ENCODE peak calls at places on chromosomes 13 and 19, in eight cellular contexts. One of them, this sample, is unnamed.

GRCh38 chr19:5624154-5624663 is 1.3 kb downstream of the SAFB start:
- DNase-seq in activated CD4-positive, CD25-positive, alpha-beta regulatory T cell treated with anti-CD3 and anti-CD28 coated beads, Interleukin-2, amount 50 U/mL, for 16 hours: no peak
- DNase-seq in GM03348: peak
- DNase-seq in left kidney: peak
- DNase-seq in nucleus accumbens: no peak
- DNase-seq in CD14-positive monocyte: no peak
- DNase-seq in brain pericyte: no peak
- DNase-seq in GM23338: peak
- DNase-seq in this sample: no peak

GRCh38 chr13:101941095-101941777 is 460.6 kb downstream of the FGF14 start:
- DNase-seq in activated CD4-positive, CD25-positive, alpha-beta regulatory T cell treated with anti-CD3 and anti-CD28 coated beads, Interleukin-2, amount 50 U/mL, for 16 hours: no peak
- DNase-seq in GM03348: peak
- DNase-seq in left kidney: peak
- DNase-seq in nucleus accumbens: no peak
- DNase-seq in CD14-positive monocyte: no peak
- DNase-seq in brain pericyte: no peak
- DNase-seq in GM23338: peak
- DNase-seq in this sample: no peak

GRCh38 chr19:21158523-21159135 is 16.8 kb downstream of the ZNF431 start:
- DNase-seq in activated CD4-positive, CD25-positive, alpha-beta regulatory T cell treated with anti-CD3 and anti-CD28 coated beads, Interleukin-2, amount 50 U/mL, for 16 hours: no peak
- DNase-seq in GM03348: no peak
- DNase-seq in left kidney: no peak
- DNase-seq in nucleus accumbens: no peak
- DNase-seq in CD14-positive monocyte: no peak
- DNase-seq in brain pericyte: no peak
- DNase-seq in GM23338: no peak
- DNase-seq in this sample: no peak

GRCh38 chr13:98535501-98536357 is 41.2 kb downstream of the STK24 start:
- DNase-seq in activated CD4-positive, CD25-positive, alpha-beta regulatory T cell treated with anti-CD3 and anti-CD28 coated beads, Interleukin-2, amount 50 U/mL, for 16 hours: no peak
- DNase-seq in GM03348: no peak
- DNase-seq in left kidney: no peak
- DNase-seq in nucleus accumbens: no peak
- DNase-seq in CD14-positive monocyte: no peak
- DNase-seq in brain pericyte: peak
- DNase-seq in GM23338: no peak
- DNase-seq in this sample: no peak

GRCh38 chr19:46517471-46517870 is 21.8 kb upstream of the PNMA8B start:
- DNase-seq in activated CD4-positive, CD25-positive, alpha-beta regulatory T cell treated with anti-CD3 and anti-CD28 coated beads, Interleukin-2, amount 50 U/mL, for 16 hours: no peak
- DNase-seq in GM03348: no peak
- DNase-seq in left kidney: no peak
- DNase-seq in nucleus accumbens: no peak
- DNase-seq in CD14-positive monocyte: no peak
- DNase-seq in brain pericyte: no peak
- DNase-seq in GM23338: no peak
- DNase-seq in this sample: no peak

GRCh38 chr13:29483211-29483610 is 112.3 kb downstream of the SLC7A1 start:
- DNase-seq in activated CD4-positive, CD25-positive, alpha-beta regulatory T cell treated with anti-CD3 and anti-CD28 coated beads, Interleukin-2, amount 50 U/mL, for 16 hours: no peak
- DNase-seq in GM03348: no peak
- DNase-seq in left kidney: no peak
- DNase-seq in nucleus accumbens: no peak
- DNase-seq in CD14-positive monocyte: no peak
- DNase-seq in brain pericyte: no peak
- DNase-seq in GM23338: no peak
- DNase-seq in this sample: no peak

GRCh38 chr19:14367016-14367415 is 14.2 kb upstream of the ADGRE5 start:
- DNase-seq in activated CD4-positive, CD25-positive, alpha-beta regulatory T cell treated with anti-CD3 and anti-CD28 coated beads, Interleukin-2, amount 50 U/mL, for 16 hours: no peak
- DNase-seq in GM03348: no peak
- DNase-seq in left kidney: no peak
- DNase-seq in nucleus accumbens: no peak
- DNase-seq in CD14-positive monocyte: no peak
- DNase-seq in brain pericyte: no peak
- DNase-seq in GM23338: no peak
- DNase-seq in this sample: no peak

GRCh38 chr19:17327654-17328516 is 6.8 kb downstream of the ANO8 start:
- DNase-seq in activated CD4-positive, CD25-positive, alpha-beta regulatory T cell treated with anti-CD3 and anti-CD28 coated beads, Interleukin-2, amount 50 U/mL, for 16 hours: no peak
- DNase-seq in GM03348: peak
- DNase-seq in left kidney: peak
- DNase-seq in nucleus accumbens: no peak
- DNase-seq in CD14-positive monocyte: peak
- DNase-seq in brain pericyte: no peak
- DNase-seq in GM23338: peak
- DNase-seq in this sample: peak

GRCh38 chr13:94298346-94298745 is 181.1 kb downstream of the DCT start:
- DNase-seq in activated CD4-positive, CD25-positive, alpha-beta regulatory T cell treated with anti-CD3 and anti-CD28 coated beads, Interleukin-2, amount 50 U/mL, for 16 hours: no peak
- DNase-seq in GM03348: no peak
- DNase-seq in left kidney: no peak
- DNase-seq in nucleus accumbens: no peak
- DNase-seq in CD14-positive monocyte: no peak
- DNase-seq in brain pericyte: no peak
- DNase-seq in GM23338: no peak
- DNase-seq in this sample: no peak

GRCh38 chr19:27779953-27780352 is 1433.0 kb downstream of the UQCRFS1 start:
- DNase-seq in activated CD4-positive, CD25-positive, alpha-beta regulatory T cell treated with anti-CD3 and anti-CD28 coated beads, Interleukin-2, amount 50 U/mL, for 16 hours: no peak
- DNase-seq in GM03348: no peak
- DNase-seq in left kidney: no peak
- DNase-seq in nucleus accumbens: no peak
- DNase-seq in CD14-positive monocyte: no peak
- DNase-seq in brain pericyte: no peak
- DNase-seq in GM23338: no peak
- DNase-seq in this sample: no peak

GRCh38 chr19:1236566-1236965 is 1.2 kb downstream of the CBARP start:
- DNase-seq in activated CD4-positive, CD25-positive, alpha-beta regulatory T cell treated with anti-CD3 and anti-CD28 coated beads, Interleukin-2, amount 50 U/mL, for 16 hours: no peak
- DNase-seq in GM03348: peak
- DNase-seq in left kidney: peak
- DNase-seq in nucleus accumbens: peak
- DNase-seq in CD14-positive monocyte: no peak
- DNase-seq in brain pericyte: no peak
- DNase-seq in GM23338: no peak
- DNase-seq in this sample: no peak

GRCh38 chr19:30567535-30568232 is 195.5 kb downstream of the ZNF536 start:
- DNase-seq in activated CD4-positive, CD25-positive, alpha-beta regulatory T cell treated with anti-CD3 and anti-CD28 coated beads, Interleukin-2, amount 50 U/mL, for 16 hours: no peak
- DNase-seq in GM03348: no peak
- DNase-seq in left kidney: peak
- DNase-seq in nucleus accumbens: no peak
- DNase-seq in CD14-positive monocyte: no peak
- DNase-seq in brain pericyte: no peak
- DNase-seq in GM23338: no peak
- DNase-seq in this sample: no peak

GRCh38 chr13:29465741-29466293 is 129.7 kb downstream of the SLC7A1 start:
- DNase-seq in activated CD4-positive, CD25-positive, alpha-beta regulatory T cell treated with anti-CD3 and anti-CD28 coated beads, Interleukin-2, amount 50 U/mL, for 16 hours: no peak
- DNase-seq in GM03348: peak
- DNase-seq in left kidney: peak
- DNase-seq in nucleus accumbens: no peak
- DNase-seq in CD14-positive monocyte: no peak
- DNase-seq in brain pericyte: no peak
- DNase-seq in GM23338: no peak
- DNase-seq in this sample: no peak

GRCh38 chr13:109704771-109705628 is 81.4 kb downstream of the IRS2 start:
- DNase-seq in activated CD4-positive, CD25-positive, alpha-beta regulatory T cell treated with anti-CD3 and anti-CD28 coated beads, Interleukin-2, amount 50 U/mL, for 16 hours: no peak
- DNase-seq in GM03348: no peak
- DNase-seq in left kidney: no peak
- DNase-seq in nucleus accumbens: no peak
- DNase-seq in CD14-positive monocyte: peak
- DNase-seq in brain pericyte: no peak
- DNase-seq in GM23338: no peak
- DNase-seq in this sample: no peak

GRCh38 chr13:19181021-19181620 is 503 bp downstream of the TUBA3C start:
- DNase-seq in activated CD4-positive, CD25-positive, alpha-beta regulatory T cell treated with anti-CD3 and anti-CD28 coated beads, Interleukin-2, amount 50 U/mL, for 16 hours: no peak
- DNase-seq in GM03348: no peak
- DNase-seq in left kidney: no peak
- DNase-seq in nucleus accumbens: no peak
- DNase-seq in CD14-positive monocyte: no peak
- DNase-seq in brain pericyte: no peak
- DNase-seq in GM23338: no peak
- DNase-seq in this sample: no peak

GRCh38 chr13:28819748-28820098 is 416 bp upstream of the MTUS2 start:
- DNase-seq in activated CD4-positive, CD25-positive, alpha-beta regulatory T cell treated with anti-CD3 and anti-CD28 coated beads, Interleukin-2, amount 50 U/mL, for 16 hours: no peak
- DNase-seq in GM03348: peak
- DNase-seq in left kidney: peak
- DNase-seq in nucleus accumbens: peak
- DNase-seq in CD14-positive monocyte: no peak
- DNase-seq in brain pericyte: no peak
- DNase-seq in GM23338: peak
- DNase-seq in this sample: no peak

GRCh38 chr13:33050161-33050560 is 33.9 kb downstream of the KL start:
- DNase-seq in activated CD4-positive, CD25-positive, alpha-beta regulatory T cell treated with anti-CD3 and anti-CD28 coated beads, Interleukin-2, amount 50 U/mL, for 16 hours: no peak
- DNase-seq in GM03348: no peak
- DNase-seq in left kidney: no peak
- DNase-seq in nucleus accumbens: no peak
- DNase-seq in CD14-positive monocyte: no peak
- DNase-seq in brain pericyte: no peak
- DNase-seq in GM23338: no peak
- DNase-seq in this sample: no peak

GRCh38 chr13:71587778-71588177 is 279.2 kb downstream of the DACH1 start:
- DNase-seq in activated CD4-positive, CD25-positive, alpha-beta regulatory T cell treated with anti-CD3 and anti-CD28 coated beads, Interleukin-2, amount 50 U/mL, for 16 hours: no peak
- DNase-seq in GM03348: no peak
- DNase-seq in left kidney: no peak
- DNase-seq in nucleus accumbens: no peak
- DNase-seq in CD14-positive monocyte: no peak
- DNase-seq in brain pericyte: no peak
- DNase-seq in GM23338: no peak
- DNase-seq in this sample: no peak

GRCh38 chr13:35349673-35350278 is 126.7 kb downstream of the MAB21L1 start:
- DNase-seq in activated CD4-positive, CD25-positive, alpha-beta regulatory T cell treated with anti-CD3 and anti-CD28 coated beads, Interleukin-2, amount 50 U/mL, for 16 hours: no peak
- DNase-seq in GM03348: no peak
- DNase-seq in left kidney: no peak
- DNase-seq in nucleus accumbens: no peak
- DNase-seq in CD14-positive monocyte: no peak
- DNase-seq in brain pericyte: no peak
- DNase-seq in GM23338: no peak
- DNase-seq in this sample: no peak

GRCh38 chr19:52992109-52993004 is 21.4 kb upstream of the ERVV-1 start:
- DNase-seq in activated CD4-positive, CD25-positive, alpha-beta regulatory T cell treated with anti-CD3 and anti-CD28 coated beads, Interleukin-2, amount 50 U/mL, for 16 hours: no peak
- DNase-seq in GM03348: peak
- DNase-seq in left kidney: peak
- DNase-seq in nucleus accumbens: no peak
- DNase-seq in CD14-positive monocyte: no peak
- DNase-seq in brain pericyte: no peak
- DNase-seq in GM23338: peak
- DNase-seq in this sample: no peak

GRCh38 chr19:30228726-30229523 is 143.3 kb upstream of the ZNF536 start:
- DNase-seq in activated CD4-positive, CD25-positive, alpha-beta regulatory T cell treated with anti-CD3 and anti-CD28 coated beads, Interleukin-2, amount 50 U/mL, for 16 hours: no peak
- DNase-seq in GM03348: peak
- DNase-seq in left kidney: peak
- DNase-seq in nucleus accumbens: no peak
- DNase-seq in CD14-positive monocyte: no peak
- DNase-seq in brain pericyte: no peak
- DNase-seq in GM23338: peak
- DNase-seq in this sample: no peak

GRCh38 chr13:41500501-41500900 is 43.2 kb downstream of the RGCC start:
- DNase-seq in activated CD4-positive, CD25-positive, alpha-beta regulatory T cell treated with anti-CD3 and anti-CD28 coated beads, Interleukin-2, amount 50 U/mL, for 16 hours: no peak
- DNase-seq in GM03348: peak
- DNase-seq in left kidney: no peak
- DNase-seq in nucleus accumbens: no peak
- DNase-seq in CD14-positive monocyte: no peak
- DNase-seq in brain pericyte: no peak
- DNase-seq in GM23338: no peak
- DNase-seq in this sample: no peak

GRCh38 chr19:16829822-16830289 is 658 bp downstream of the SIN3B start:
- DNase-seq in activated CD4-positive, CD25-positive, alpha-beta regulatory T cell treated with anti-CD3 and anti-CD28 coated beads, Interleukin-2, amount 50 U/mL, for 16 hours: no peak
- DNase-seq in GM03348: peak
- DNase-seq in left kidney: peak
- DNase-seq in nucleus accumbens: no peak
- DNase-seq in CD14-positive monocyte: no peak
- DNase-seq in brain pericyte: no peak
- DNase-seq in GM23338: no peak
- DNase-seq in this sample: no peak

GRCh38 chr13:22748866-22749586 is 431.8 kb upstream of the SGCG start:
- DNase-seq in activated CD4-positive, CD25-positive, alpha-beta regulatory T cell treated with anti-CD3 and anti-CD28 coated beads, Interleukin-2, amount 50 U/mL, for 16 hours: no peak
- DNase-seq in GM03348: peak
- DNase-seq in left kidney: no peak
- DNase-seq in nucleus accumbens: no peak
- DNase-seq in CD14-positive monocyte: no peak
- DNase-seq in brain pericyte: no peak
- DNase-seq in GM23338: no peak
- DNase-seq in this sample: no peak

GRCh38 chr19:17026041-17026658 is 460 bp downstream of the CPAMD8 start:
- DNase-seq in activated CD4-positive, CD25-positive, alpha-beta regulatory T cell treated with anti-CD3 and anti-CD28 coated beads, Interleukin-2, amount 50 U/mL, for 16 hours: no peak
- DNase-seq in GM03348: no peak
- DNase-seq in left kidney: peak
- DNase-seq in nucleus accumbens: no peak
- DNase-seq in CD14-positive monocyte: no peak
- DNase-seq in brain pericyte: no peak
- DNase-seq in GM23338: peak
- DNase-seq in this sample: no peak

GRCh38 chr13:43316997-43317396 is 293.6 kb downstream of the DNAJC15 start:
- DNase-seq in activated CD4-positive, CD25-positive, alpha-beta regulatory T cell treated with anti-CD3 and anti-CD28 coated beads, Interleukin-2, amount 50 U/mL, for 16 hours: no peak
- DNase-seq in GM03348: peak
- DNase-seq in left kidney: peak
- DNase-seq in nucleus accumbens: no peak
- DNase-seq in CD14-positive monocyte: no peak
- DNase-seq in brain pericyte: no peak
- DNase-seq in GM23338: peak
- DNase-seq in this sample: no peak

GRCh38 chr13:106263801-106264200 is 271.7 kb downstream of the EFNB2 start:
- DNase-seq in activated CD4-positive, CD25-positive, alpha-beta regulatory T cell treated with anti-CD3 and anti-CD28 coated beads, Interleukin-2, amount 50 U/mL, for 16 hours: no peak
- DNase-seq in GM03348: no peak
- DNase-seq in left kidney: no peak
- DNase-seq in nucleus accumbens: no peak
- DNase-seq in CD14-positive monocyte: no peak
- DNase-seq in brain pericyte: no peak
- DNase-seq in GM23338: no peak
- DNase-seq in this sample: no peak

GRCh38 chr19:40200352-40201099 is 9.3 kb downstream of the MAP3K10 start:
- DNase-seq in activated CD4-positive, CD25-positive, alpha-beta regulatory T cell treated with anti-CD3 and anti-CD28 coated beads, Interleukin-2, amount 50 U/mL, for 16 hours: no peak
- DNase-seq in GM03348: no peak
- DNase-seq in left kidney: no peak
- DNase-seq in nucleus accumbens: no peak
- DNase-seq in CD14-positive monocyte: no peak
- DNase-seq in brain pericyte: no peak
- DNase-seq in GM23338: no peak
- DNase-seq in this sample: no peak

GRCh38 chr19:43476606-43477005 is 11.2 kb upstream of the LYPD3 start:
- DNase-seq in activated CD4-positive, CD25-positive, alpha-beta regulatory T cell treated with anti-CD3 and anti-CD28 coated beads, Interleukin-2, amount 50 U/mL, for 16 hours: no peak
- DNase-seq in GM03348: peak
- DNase-seq in left kidney: no peak
- DNase-seq in nucleus accumbens: no peak
- DNase-seq in CD14-positive monocyte: no peak
- DNase-seq in brain pericyte: no peak
- DNase-seq in GM23338: no peak
- DNase-seq in this sample: no peak

GRCh38 chr19:35247526-35248309 is 1.1 kb upstream of the LSR start:
- DNase-seq in activated CD4-positive, CD25-positive, alpha-beta regulatory T cell treated with anti-CD3 and anti-CD28 coated beads, Interleukin-2, amount 50 U/mL, for 16 hours: no peak
- DNase-seq in GM03348: no peak
- DNase-seq in left kidney: peak
- DNase-seq in nucleus accumbens: no peak
- DNase-seq in CD14-positive monocyte: no peak
- DNase-seq in brain pericyte: no peak
- DNase-seq in GM23338: peak
- DNase-seq in this sample: peak

This sample was measured in effector CD8-positive, alpha-beta T cell.